ENCODE peak calls at places on chromosomes 13 and 19, in six cellular contexts. O is AG10803, R is A549, S is heart right ventricle, X is endodermal cell, A is gastrocnemius medialis. E is an unnamed sample.

GRCh38 chr19:15671237-15671636 is 1.6 kb upstream of the CYP4F12 start:
- DNase-seq in R (no peak), S (no peak), X (no peak), A (no peak), O (no peak), E (no peak)

GRCh38 chr13:100976993-100977392 is 302.4 kb upstream of the TMTC4 start:
- DNase-seq in S (no peak), X (no peak), O (no peak), R (no peak), A (no peak), E (no peak)

GRCh38 chr13:112928958-112929777 is 39.8 kb upstream of the MCF2L start:
- DNase-seq in R (no peak), S (peak; percentile 59), A (no peak), X (no peak), O (peak; percentile 21), E (peak; percentile 60)

GRCh38 chr19:30063184-30064020 is 121.4 kb downstream of the URI1 start:
- DNase-seq in R (no peak), S (no peak), A (no peak), X (peak; percentile 29), O (no peak), E (no peak)

GRCh38 chr13:96003304-96003703 is 49.9 kb downstream of the UGGT2 start:
- DNase-seq in X (peak; percentile 39), S (no peak), A (no peak), R (no peak), O (no peak), E (peak; percentile 29)

GRCh38 chr19:31347356-31347755 is 1.9 kb downstream of the TSHZ3 start:
- DNase-seq in X (no peak), O (no peak), S (no peak), A (no peak), R (no peak), E (peak; percentile 29)

GRCh38 chr19:16944626-16945363 is 56.0 kb downstream of the F2RL3 start:
- DNase-seq in O (no peak), S (peak; percentile 51), X (no peak), A (no peak), R (no peak), E (no peak)

GRCh38 chr19:35995655-35995993 is 636 bp downstream of the SDHAF1 start:
- DNase-seq in X (peak; percentile 87), O (peak; percentile 22), S (peak; percentile 29), A (no peak), R (peak; percentile 78), E (peak; percentile 48)

GRCh38 chr13:99303863-99304521 is 3.2 kb downstream of the GPR183 start:
- DNase-seq in S (no peak), R (no peak), O (no peak), A (no peak), X (no peak), E (no peak)

GRCh38 chr19:47573076-47574026 is at the start of gene ZNF541:
- DNase-seq in A (peak; percentile 15), S (peak; percentile 54), R (no peak), X (no peak), O (peak; percentile 45), E (peak; percentile 35)

GRCh38 chr19:5321851-5322681 is 18.5 kb downstream of the PTPRS start:
- DNase-seq in O (no peak), S (no peak), A (no peak), X (peak; percentile 58), R (no peak), E (no peak)

GRCh38 chr13:42474954-42475353 is 99.0 kb upstream of the TNFSF11 start:
- DNase-seq in A (no peak), R (no peak), X (no peak), S (no peak), O (no peak), E (peak; percentile 92)

GRCh38 chr13:109779074-109779473 is 7.3 kb downstream of the IRS2 start:
- DNase-seq in O (no peak), A (no peak), S (no peak), R (no peak), X (no peak), E (no peak)

GRCh38 chr19:18765224-18765623 is 25.9 kb downstream of the COMP start:
- DNase-seq in O (no peak), S (no peak), X (no peak), R (no peak), A (no peak), E (no peak)

GRCh38 chr19:38224014-38224862 is at the start of gene DPF1:
- DNase-seq in X (peak; percentile 96), R (peak; percentile 100), O (peak; percentile 48), A (no peak), S (peak; percentile 35), E (peak; percentile 68)

GRCh38 chr19:39998511-39998910 is 1.7 kb downstream of the ZNF546 start:
- DNase-seq in R (no peak), O (no peak), X (no peak), S (no peak), A (no peak), E (no peak)

GRCh38 chr13:100565291-100565690 is 23.3 kb downstream of the GGACT start:
- DNase-seq in X (no peak), A (no peak), O (no peak), S (no peak), R (no peak), E (no peak)

GRCh38 chr19:19568802-19569756 is 31.0 kb downstream of the CILP2 start:
- DNase-seq in R (no peak), S (no peak), O (peak; percentile 50), A (no peak), X (no peak), E (peak; percentile 15)

GRCh38 chr19:33950141-33950805 is 153.6 kb downstream of the KCTD15 start:
- DNase-seq in X (peak; percentile 29), A (no peak), O (peak; percentile 16), S (no peak), R (no peak), E (no peak)

GRCh38 chr13:114219406-114219805 is 15.3 kb upstream of the CDC16 start:
- DNase-seq in X (peak; percentile 10), R (no peak), O (no peak), A (no peak), S (no peak), E (no peak)

GRCh38 chr13:45121421-45121820 is 1.1 kb downstream of the GTF2F2 start:
- DNase-seq in O (peak; percentile 44), A (no peak), X (no peak), S (no peak), R (no peak), E (peak; percentile 49)

GRCh38 chr19:19077103-19077502 is 13.3 kb downstream of the SLC25A42 start:
- DNase-seq in S (no peak), A (no peak), X (no peak), O (no peak), R (no peak), E (no peak)

GRCh38 chr13:80555796-80556195 is 214.9 kb upstream of the SPRY2 start:
- DNase-seq in R (no peak), S (no peak), O (no peak), A (no peak), X (no peak), E (no peak)

GRCh38 chr19:11208526-11209471 is 11.5 kb upstream of the KANK2 start:
- DNase-seq in O (peak; percentile 26), X (no peak), S (no peak), R (no peak), A (no peak), E (peak; percentile 35)

GRCh38 chr13:35956074-35956473 is 175.1 kb downstream of the DCLK1 start:
- DNase-seq in O (no peak), S (no peak), A (no peak), R (no peak), X (no peak), E (no peak)

GRCh38 chr19:38718747-38719543 is 25.3 kb downstream of the CAPN12 start:
- DNase-seq in S (peak; percentile 70), A (peak; percentile 53), R (no peak), X (peak; percentile 86), O (peak; percentile 76), E (peak; percentile 80)

DNA sequence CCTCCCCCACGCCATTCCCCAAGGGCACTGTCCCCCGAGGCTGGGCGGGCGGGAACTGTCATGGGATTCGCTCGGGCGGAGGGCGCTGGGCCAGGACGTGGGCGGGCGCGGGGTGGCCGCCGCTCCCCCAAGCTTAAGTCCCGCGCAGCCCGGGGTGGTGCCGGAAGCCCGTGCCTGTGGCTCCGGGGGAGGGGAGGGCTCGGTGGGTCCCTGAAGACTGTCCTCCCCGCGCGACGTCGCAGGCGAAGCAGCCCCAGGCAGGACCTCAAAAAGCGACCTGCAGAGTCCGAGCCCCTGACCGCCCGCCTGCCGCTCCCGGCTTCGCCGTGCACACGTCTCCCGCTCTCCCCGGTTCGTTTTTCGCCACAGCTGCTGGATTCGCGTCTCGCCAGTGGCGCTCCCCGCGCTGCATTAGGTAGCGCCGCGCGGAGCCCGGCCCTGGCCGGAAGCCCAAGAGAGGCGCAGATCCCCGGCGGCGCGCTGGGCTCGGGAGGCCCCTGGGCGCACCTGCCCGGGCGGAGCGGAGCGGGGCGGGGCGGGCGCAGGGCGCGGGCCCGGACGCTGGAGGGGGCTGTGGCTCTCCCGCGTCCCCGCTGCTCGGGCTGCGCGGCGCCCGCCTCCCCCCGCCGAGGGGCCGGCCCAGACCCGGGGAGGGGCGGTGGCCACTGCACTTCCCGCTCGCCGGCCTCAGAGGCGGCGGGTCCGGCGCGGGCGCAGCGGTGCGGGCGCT is at the start of gene FARP1:
- DNase-seq in A (peak; percentile 43), O (peak; percentile 65), S (peak; percentile 73), X (peak; percentile 89), R (peak; percentile 48), E (peak; percentile 73)
- TF ChIP-seq CTCF in A (peak; percentile 35), O (no peak), S (peak; percentile 59), X (peak; percentile 50), R (peak; percentile 50), E (no peak)

DNA sequence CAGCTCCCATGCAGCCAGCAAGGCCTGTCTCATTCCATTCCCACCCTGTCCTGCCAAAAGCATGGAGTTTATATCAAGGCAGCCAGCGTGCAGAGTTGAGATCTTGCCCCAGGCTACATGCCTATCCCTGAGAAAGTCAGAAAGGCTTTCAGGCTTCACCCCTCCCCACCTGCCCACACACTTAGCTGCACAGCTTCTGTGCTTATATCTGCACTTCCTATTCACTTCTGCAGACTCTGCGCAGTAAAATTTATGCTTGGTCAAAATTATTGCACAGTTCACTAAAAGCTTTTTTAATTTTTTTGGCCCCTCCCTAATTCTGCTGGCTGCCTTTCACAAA is 12.5 kb upstream of the ZNF675 start:
- DNase-seq in A (no peak), R (no peak), X (no peak), O (no peak), S (no peak), E (no peak)
- H3K4me3 ChIP-seq in A (no peak overlapping the region), R (no peak overlapping the region), X (no peak overlapping the region), O (no peak overlapping the region), S (no peak overlapping the region), E (no peak overlapping the region)

DNA sequence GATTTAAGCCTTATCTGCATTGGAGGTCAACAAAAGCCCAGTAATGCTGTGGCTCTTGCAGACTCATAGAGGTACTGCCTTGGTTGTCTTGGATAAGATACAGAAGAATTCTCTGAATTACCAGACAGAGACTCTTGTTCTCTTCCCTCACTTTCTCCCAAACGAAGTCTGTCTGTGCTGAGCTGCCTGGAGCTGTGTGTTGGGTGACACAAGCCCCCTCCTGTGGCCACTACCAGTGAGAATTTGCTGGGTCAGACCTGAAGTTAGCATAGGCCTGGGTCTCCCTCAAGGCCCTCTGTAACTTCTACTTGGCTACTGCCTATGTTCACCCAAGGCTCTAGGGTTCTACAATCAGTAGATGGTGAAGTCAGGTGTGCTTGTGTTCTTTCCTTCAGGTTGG is 413.0 kb downstream of the PCDH20 start:
- DNase-seq in S (no peak), X (no peak), R (no peak), O (no peak), A (no peak), E (no peak)
- TF ChIP-seq CTCF in S (no peak), X (peak; percentile 19), R (no peak), O (no peak), A (no peak), E (no peak)

GRCh38 chr19:3135961-3136683 is at the start of gene GNA15:
- DNase-seq in A (no peak), O (no peak), X (peak; percentile 44), S (no peak), R (no peak), E (no peak)
- H3K4me3 ChIP-seq in A (no peak within 1 kb of the TSS), O (no peak within 1 kb of the TSS), X (no peak within 1 kb of the TSS), S (peak within 1 kb of the TSS; percentile 65), R (no peak within 1 kb of the TSS), E (no peak within 1 kb of the TSS)